ENCODE peak calls at places on chromosome 19, in four cellular contexts. S is coronary artery, M is T-helper 1 cell, L is hippocampal formation. G is an unnamed sample.

GRCh38 chr19:3108775-3109174 is 14.6 kb downstream of the GNA11 start:
- DNase-seq in S (no peak), M (peak; percentile 65), L (peak; percentile 15), G (no peak)

GRCh38 chr19:2488942-2489731 is 13.2 kb downstream of the GADD45B start:
- DNase-seq in S (no peak), M (no peak), L (peak; percentile 31), G (no peak)

GRCh38 chr19:10747271-10747670 is 29.4 kb downstream of the DNM2 start:
- DNase-seq in S (no peak), M (no peak), L (no peak), G (no peak)

GRCh38 chr19:45514376-45515051 is 7.2 kb downstream of the VASP start:
- DNase-seq in S (no peak), M (no peak), L (no peak), G (no peak)

GRCh38 chr19:30873003-30873402 is 476.2 kb downstream of the TSHZ3 start:
- DNase-seq in S (peak; percentile 50), M (no peak), L (no peak), G (no peak)

GRCh38 chr19:38004100-38004504 is 97.1 kb downstream of the SIPA1L3 start:
- DNase-seq in S (no peak), M (no peak), L (no peak), G (no peak)

GRCh38 chr19:41225238-41226052 is 6.4 kb downstream of the AXL start:
- DNase-seq in S (peak; percentile 93), M (no peak), L (no peak), G (peak; percentile 15)

GRCh38 chr19:49106648-49107135 is 7.5 kb upstream of the LIN7B start:
- DNase-seq in S (no peak), M (peak; percentile 57), L (peak; percentile 38), G (no peak)

GRCh38 chr19:39339636-39340035 is 2.6 kb upstream of the SAMD4B start:
- DNase-seq in S (no peak), M (no peak), L (no peak), G (no peak)

GRCh38 chr19:11380653-11381534 is 3.2 kb downstream of the EPOR start:
- DNase-seq in S (peak; percentile 97), M (peak; percentile 97), L (peak; percentile 87), G (peak; percentile 96)

G was measured in NCI-H2227 treated with DMSO at 0.1 percent for 48 hours.